ENCODE peak calls at places on chromosomes 6 and 20, in five cellular contexts. One of them, this sample, is unnamed.

GRCh38 chr6:79536615-79536968 is 638 bp downstream of the LCA5 start:
- DNase-seq in HepG2: no peak
- DNase-seq in HEK293T: no peak
- DNase-seq in NT2/D1: no peak
- DNase-seq in GM12878: no peak
- DNase-seq in this sample: no peak

GRCh38 chr6:87183687-87184086 is 28.3 kb downstream of the ZNF292 start:
- DNase-seq in HepG2: no peak
- DNase-seq in HEK293T: no peak
- DNase-seq in NT2/D1: no peak
- DNase-seq in GM12878: no peak
- DNase-seq in this sample: no peak

GRCh38 chr6:7390218-7390878 is 740 bp downstream of the RIOK1 start:
- DNase-seq in HepG2: no peak
- DNase-seq in HEK293T: no peak
- DNase-seq in NT2/D1: peak
- DNase-seq in GM12878: no peak
- DNase-seq in this sample: no peak

GRCh38 chr6:15423286-15423957 is 177.6 kb downstream of the JARID2 start:
- DNase-seq in HepG2: no peak
- DNase-seq in HEK293T: no peak
- DNase-seq in NT2/D1: no peak
- DNase-seq in GM12878: no peak
- DNase-seq in this sample: no peak

GRCh38 chr6:68880050-68880449 is 245.0 kb downstream of the ADGRB3 start:
- DNase-seq in HepG2: no peak
- DNase-seq in HEK293T: no peak
- DNase-seq in NT2/D1: no peak
- DNase-seq in GM12878: no peak
- DNase-seq in this sample: no peak

GRCh38 chr6:31586596-31586995 is 519 bp downstream of the LST1 start:
- DNase-seq in HepG2: no peak
- DNase-seq in HEK293T: no peak
- DNase-seq in NT2/D1: no peak
- DNase-seq in GM12878: no peak
- DNase-seq in this sample: no peak

GRCh38 chr6:14524319-14524718 is 406.7 kb downstream of the CD83 start:
- DNase-seq in HepG2: no peak
- DNase-seq in HEK293T: no peak
- DNase-seq in NT2/D1: no peak
- DNase-seq in GM12878: no peak
- DNase-seq in this sample: no peak

GRCh38 chr6:36024154-36024760 is at the start of gene SLC26A8:
- DNase-seq in HepG2: no peak
- DNase-seq in HEK293T: no peak
- DNase-seq in NT2/D1: no peak
- DNase-seq in GM12878: no peak
- DNase-seq in this sample: peak

GRCh38 chr6:75480425-75480824 is 13.2 kb downstream of the FILIP1 start:
- DNase-seq in HepG2: no peak
- DNase-seq in HEK293T: no peak
- DNase-seq in NT2/D1: no peak
- DNase-seq in GM12878: no peak
- DNase-seq in this sample: no peak

GRCh38 chr20:58651548-58651822 is 402 bp downstream of the STX16 start:
- DNase-seq in HepG2: peak
- DNase-seq in HEK293T: no peak
- DNase-seq in NT2/D1: no peak
- DNase-seq in GM12878: no peak
- DNase-seq in this sample: no peak

GRCh38 chr6:21612067-21612745 is 18.7 kb downstream of the SOX4 start:
- DNase-seq in HepG2: no peak
- DNase-seq in HEK293T: no peak
- DNase-seq in NT2/D1: no peak
- DNase-seq in GM12878: no peak
- DNase-seq in this sample: no peak

GRCh38 chr6:21808551-21809181 is 215.1 kb downstream of the SOX4 start:
- DNase-seq in HepG2: no peak
- DNase-seq in HEK293T: no peak
- DNase-seq in NT2/D1: no peak
- DNase-seq in GM12878: no peak
- DNase-seq in this sample: no peak

GRCh38 chr20:31833130-31833930 is 12.1 kb downstream of the FOXS1 start:
- DNase-seq in HepG2: peak
- DNase-seq in HEK293T: peak
- DNase-seq in NT2/D1: peak
- DNase-seq in GM12878: no peak
- DNase-seq in this sample: peak

GRCh38 chr6:106927531-106928398 is 46.8 kb downstream of the CD24 start:
- DNase-seq in HepG2: peak
- DNase-seq in HEK293T: peak
- DNase-seq in NT2/D1: peak
- DNase-seq in GM12878: no peak
- DNase-seq in this sample: peak

GRCh38 chr20:37279820-37280219 is 9.6 kb upstream of the MANBAL start:
- DNase-seq in HepG2: no peak
- DNase-seq in HEK293T: no peak
- DNase-seq in NT2/D1: no peak
- DNase-seq in GM12878: no peak
- DNase-seq in this sample: no peak

GRCh38 chr6:33066917-33067521 is 6.4 kb downstream of the HLA-DPA1 start:
- DNase-seq in HepG2: no peak
- DNase-seq in HEK293T: no peak
- DNase-seq in NT2/D1: no peak
- DNase-seq in GM12878: no peak
- DNase-seq in this sample: no peak

GRCh38 chr20:53884859-53885654 is 185.3 kb downstream of the BCAS1 start:
- DNase-seq in HepG2: no peak
- DNase-seq in HEK293T: no peak
- DNase-seq in NT2/D1: no peak
- DNase-seq in GM12878: no peak
- DNase-seq in this sample: no peak

GRCh38 chr6:9516207-9516606 is 898.7 kb downstream of the TFAP2A start:
- DNase-seq in HepG2: no peak
- DNase-seq in HEK293T: peak
- DNase-seq in NT2/D1: no peak
- DNase-seq in GM12878: no peak
- DNase-seq in this sample: no peak

GRCh38 chr6:35302604-35303218 is 5.1 kb downstream of the DEF6 start:
- DNase-seq in HepG2: no peak
- DNase-seq in HEK293T: no peak
- DNase-seq in NT2/D1: peak
- DNase-seq in GM12878: peak
- DNase-seq in this sample: peak

GRCh38 chr6:146202570-146202969 is 173.7 kb downstream of the GRM1 start:
- DNase-seq in HepG2: no peak
- DNase-seq in HEK293T: no peak
- DNase-seq in NT2/D1: no peak
- DNase-seq in GM12878: no peak
- DNase-seq in this sample: no peak

GRCh38 chr20:50245561-50246366 is 55.1 kb downstream of the CEBPB start:
- DNase-seq in HepG2: no peak
- DNase-seq in HEK293T: no peak
- DNase-seq in NT2/D1: no peak
- DNase-seq in GM12878: no peak
- DNase-seq in this sample: no peak

GRCh38 chr6:3592371-3592941 is 135.6 kb upstream of the SLC22A23 start:
- DNase-seq in HepG2: peak
- DNase-seq in HEK293T: peak
- DNase-seq in NT2/D1: no peak
- DNase-seq in GM12878: no peak
- DNase-seq in this sample: no peak

GRCh38 chr20:45235995-45236394 is 14.8 kb downstream of the SEMG2 start:
- DNase-seq in HepG2: no peak
- DNase-seq in HEK293T: peak
- DNase-seq in NT2/D1: peak
- DNase-seq in GM12878: no peak
- DNase-seq in this sample: peak

GRCh38 chr20:5070570-5070969 is 49.2 kb downstream of the PCNA start:
- DNase-seq in HepG2: peak
- DNase-seq in HEK293T: no peak
- DNase-seq in NT2/D1: no peak
- DNase-seq in GM12878: no peak
- DNase-seq in this sample: no peak

GRCh38 chr6:36829919-36830544 is 9.2 kb downstream of the CPNE5 start:
- DNase-seq in HepG2: peak
- DNase-seq in HEK293T: no peak
- DNase-seq in NT2/D1: no peak
- DNase-seq in GM12878: no peak
- DNase-seq in this sample: no peak

GRCh38 chr6:138004423-138005287 is 102.6 kb downstream of the PERP start:
- DNase-seq in HepG2: peak
- DNase-seq in HEK293T: peak
- DNase-seq in NT2/D1: peak
- DNase-seq in GM12878: peak
- DNase-seq in this sample: no peak

GRCh38 chr6:33689879-33690278 is 21.6 kb downstream of the UQCC2 start:
- DNase-seq in HepG2: no peak
- DNase-seq in HEK293T: no peak
- DNase-seq in NT2/D1: no peak
- DNase-seq in GM12878: no peak
- DNase-seq in this sample: no peak

GRCh38 chr6:57216235-57217101 is 5.6 kb downstream of the RAB23 start:
- DNase-seq in HepG2: no peak
- DNase-seq in HEK293T: no peak
- DNase-seq in NT2/D1: no peak
- DNase-seq in GM12878: no peak
- DNase-seq in this sample: no peak

GRCh38 chr6:170063431-170063830 is 227.4 kb downstream of the DLL1 start:
- DNase-seq in HepG2: no peak
- DNase-seq in HEK293T: no peak
- DNase-seq in NT2/D1: no peak
- DNase-seq in GM12878: no peak
- DNase-seq in this sample: peak

GRCh38 chr6:131823276-131823902 is 15.6 kb downstream of the ENPP1 start:
- DNase-seq in HepG2: peak
- DNase-seq in HEK293T: no peak
- DNase-seq in NT2/D1: no peak
- DNase-seq in GM12878: no peak
- DNase-seq in this sample: no peak

GRCh38 chr20:24610341-24611115 is 141.1 kb downstream of the SYNDIG1 start:
- DNase-seq in HepG2: no peak
- DNase-seq in HEK293T: no peak
- DNase-seq in NT2/D1: peak
- DNase-seq in GM12878: no peak
- DNase-seq in this sample: peak
- TF ChIP-seq SUZ12 in HepG2: no peak
- TF ChIP-seq SUZ12 in HEK293T: no peak
- TF ChIP-seq SUZ12 in NT2/D1: no peak
- TF ChIP-seq SUZ12 in GM12878: no peak
- TF ChIP-seq SUZ12 in this sample: no peak

DNA sequence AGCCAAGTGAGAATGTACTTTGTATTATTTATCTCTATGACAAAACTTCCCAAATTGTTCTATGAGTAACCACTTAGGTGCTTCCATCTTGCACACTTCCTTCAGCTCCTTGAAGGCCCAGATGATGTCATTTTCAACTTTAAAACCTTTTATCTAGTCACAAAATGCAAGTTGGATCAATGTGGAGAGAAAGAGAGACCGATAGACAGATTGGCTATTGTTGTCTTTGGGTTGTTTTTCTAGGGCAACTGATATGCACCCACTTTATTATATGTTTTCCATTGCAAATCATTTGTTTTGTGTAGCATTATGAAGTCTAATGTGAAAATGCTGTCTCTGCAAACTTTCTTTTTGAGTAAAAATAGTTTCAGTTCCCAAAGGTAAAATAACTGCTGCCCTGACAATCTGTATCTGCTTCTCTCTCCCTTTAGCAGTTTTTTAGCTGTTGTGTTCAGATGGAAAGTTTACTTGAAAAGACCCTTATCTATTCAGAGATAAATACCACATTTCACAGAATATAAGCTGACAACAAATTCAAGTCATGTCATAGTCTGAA is 73.7 kb upstream of the CITED2 start:
- DNase-seq in HepG2: no peak
- DNase-seq in HEK293T: no peak
- DNase-seq in NT2/D1: no peak
- DNase-seq in GM12878: peak
- DNase-seq in this sample: no peak
- TF ChIP-seq SUZ12 in HepG2: no peak
- TF ChIP-seq SUZ12 in HEK293T: no peak
- TF ChIP-seq SUZ12 in NT2/D1: no peak
- TF ChIP-seq SUZ12 in GM12878: no peak
- TF ChIP-seq SUZ12 in this sample: no peak

GRCh38 chr20:40769677-40770285 is 80.7 kb upstream of the MAFB start:
- DNase-seq in HepG2: no peak
- DNase-seq in HEK293T: no peak
- DNase-seq in NT2/D1: no peak
- DNase-seq in GM12878: no peak
- DNase-seq in this sample: peak

GRCh38 chr20:40771308-40771610 is 82.2 kb upstream of the MAFB start:
- DNase-seq in HepG2: no peak
- DNase-seq in HEK293T: no peak
- DNase-seq in NT2/D1: no peak
- DNase-seq in GM12878: no peak
- DNase-seq in this sample: no peak

GRCh38 chr20:40771848-40772247 is 82.8 kb upstream of the MAFB start:
- DNase-seq in HepG2: no peak
- DNase-seq in HEK293T: no peak
- DNase-seq in NT2/D1: no peak
- DNase-seq in GM12878: no peak
- DNase-seq in this sample: peak

GRCh38 chr20:40768105-40768504 is 79.1 kb upstream of the MAFB start:
- DNase-seq in HepG2: no peak
- DNase-seq in HEK293T: no peak
- DNase-seq in NT2/D1: no peak
- DNase-seq in GM12878: no peak
- DNase-seq in this sample: no peak

GRCh38 chr20:40770564-40771307 is 81.7 kb upstream of the MAFB start:
- DNase-seq in HepG2: no peak
- DNase-seq in HEK293T: no peak
- DNase-seq in NT2/D1: no peak
- DNase-seq in GM12878: no peak
- DNase-seq in this sample: no peak
- TF ChIP-seq SUZ12 in HepG2: no peak
- TF ChIP-seq SUZ12 in HEK293T: no peak
- TF ChIP-seq SUZ12 in NT2/D1: no peak
- TF ChIP-seq SUZ12 in GM12878: no peak
- TF ChIP-seq SUZ12 in this sample: no peak

GRCh38 chr20:24830649-24831048 is 118.4 kb upstream of the CST7 start:
- DNase-seq in HepG2: no peak
- DNase-seq in HEK293T: no peak
- DNase-seq in NT2/D1: no peak
- DNase-seq in GM12878: no peak
- DNase-seq in this sample: no peak

GRCh38 chr20:24828992-24829648 is 119.9 kb upstream of the CST7 start:
- DNase-seq in HepG2: no peak
- DNase-seq in HEK293T: no peak
- DNase-seq in NT2/D1: no peak
- DNase-seq in GM12878: no peak
- DNase-seq in this sample: no peak

GRCh38 chr20:24832518-24832917 is 116.6 kb upstream of the CST7 start:
- DNase-seq in HepG2: no peak
- DNase-seq in HEK293T: no peak
- DNase-seq in NT2/D1: no peak
- DNase-seq in GM12878: no peak
- DNase-seq in this sample: no peak

GRCh38 chr20:24829649-24830370 is 119.3 kb upstream of the CST7 start:
- DNase-seq in HepG2: no peak
- DNase-seq in HEK293T: no peak
- DNase-seq in NT2/D1: no peak
- DNase-seq in GM12878: no peak
- DNase-seq in this sample: no peak

GRCh38 chr20:24831232-24831631 is 117.8 kb upstream of the CST7 start:
- DNase-seq in HepG2: no peak
- DNase-seq in HEK293T: no peak
- DNase-seq in NT2/D1: no peak
- DNase-seq in GM12878: no peak
- DNase-seq in this sample: no peak
- TF ChIP-seq SUZ12 in HepG2: no peak
- TF ChIP-seq SUZ12 in HEK293T: no peak
- TF ChIP-seq SUZ12 in NT2/D1: no peak
- TF ChIP-seq SUZ12 in GM12878: no peak
- TF ChIP-seq SUZ12 in this sample: no peak

This sample was measured in H1.